ENCODE peak calls at places on chromosome 3, in seven cellular contexts. O, D, J, E, H, K and F are unnamed samples.
A peak's percentile ranks its signal among the peaks of the same experiment; 100 is the strongest.

GRCh38 chr3:28345690-28346089 is 2.8 kb upstream of the ZCWPW2 start:
- DNase-seq in O (no peak), K (no peak), E (no peak), J (no peak), H (no peak), D (no peak), F (no peak)

GRCh38 chr3:128335621-128336296 is 130.9 kb downstream of the DNAJB8 start:
- DNase-seq in E (peak; percentile 60), D (no peak), K (no peak), J (peak; percentile 62), O (no peak), H (peak; percentile 41), F (no peak)

GRCh38 chr3:132606085-132606484 is 9.0 kb downstream of the ACKR4 start:
- DNase-seq in H (no peak), D (no peak), E (no peak), O (no peak), K (no peak), J (no peak), F (no peak)

GRCh38 chr3:73018298-73018697 is 21.7 kb downstream of the PPP4R2 start:
- DNase-seq in E (no peak), O (no peak), D (no peak), H (no peak), K (no peak), J (no peak), F (no peak)

GRCh38 chr3:111859974-111860859 is 1.2 kb downstream of the PHLDB2 start:
- DNase-seq in O (peak; percentile 42), E (peak; percentile 85), H (peak; percentile 99), D (peak; percentile 87), J (peak; percentile 75), K (peak; percentile 82), F (peak; percentile 71)

GRCh38 chr3:7332696-7333095 is 471.8 kb downstream of the GRM7 start:
- DNase-seq in O (no peak), K (no peak), E (no peak), J (no peak), D (no peak), H (peak; percentile 38), F (no peak)

GRCh38 chr3:136250862-136251460 is 821 bp downstream of the PCCB start:
- DNase-seq in D (peak; percentile 87), K (no peak), H (peak; percentile 34), J (peak; percentile 65), E (peak; percentile 37), O (peak; percentile 15), F (peak; percentile 69)

GRCh38 chr3:186097663-186098451 is 11.0 kb downstream of the ETV5 start:
- DNase-seq in D (no peak), J (peak; percentile 77), E (no peak), O (no peak), K (peak; percentile 64), H (peak; percentile 94), F (peak; percentile 67)

GRCh38 chr3:87298111-87298718 is 21.8 kb upstream of the POU1F1 start:
- DNase-seq in E (no peak), J (no peak), D (no peak), H (peak; percentile 66), O (peak; percentile 2), K (peak; percentile 46), F (no peak)

GRCh38 chr3:138186803-138187295 is 252 bp upstream of the ARMC8 start:
- DNase-seq in J (peak; percentile 93), O (no peak), E (peak; percentile 84), K (no peak), H (peak; percentile 93), D (peak; percentile 97), F (peak; percentile 94)

GRCh38 chr3:135224963-135225362 is 429.9 kb downstream of the EPHB1 start:
- DNase-seq in D (no peak), H (no peak), K (no peak), O (no peak), J (no peak), E (no peak), F (no peak)

GRCh38 chr3:24810881-24811280 is 316.2 kb upstream of the THRB start:
- DNase-seq in H (no peak), K (no peak), O (no peak), E (no peak), J (peak; percentile 38), D (no peak), F (no peak)

GRCh38 chr3:102089904-102090492 is 240.7 kb downstream of the NFKBIZ start:
- DNase-seq in D (no peak), J (no peak), O (no peak), K (no peak), E (no peak), H (no peak), F (peak; percentile 38)

GRCh38 chr3:127011270-127011992 is 28.5 kb downstream of the PLXNA1 start:
- DNase-seq in E (no peak), K (no peak), D (no peak), J (no peak), H (no peak), O (no peak), F (no peak)

GRCh38 chr3:63069780-63070540 is 194.7 kb upstream of the CADPS start:
- DNase-seq in K (no peak), O (no peak), H (no peak), J (no peak), D (no peak), E (no peak), F (no peak)

GRCh38 chr3:147398841-147399534 is 7.4 kb downstream of the ZIC4 start:
- DNase-seq in D (no peak), E (no peak), O (no peak), K (peak; percentile 22), J (no peak), H (no peak), F (no peak)

GRCh38 chr3:141275973-141276372 is 44.3 kb downstream of the PXYLP1 start:
- DNase-seq in K (no peak), D (no peak), J (no peak), H (no peak), O (no peak), E (no peak), F (no peak)

DNA sequence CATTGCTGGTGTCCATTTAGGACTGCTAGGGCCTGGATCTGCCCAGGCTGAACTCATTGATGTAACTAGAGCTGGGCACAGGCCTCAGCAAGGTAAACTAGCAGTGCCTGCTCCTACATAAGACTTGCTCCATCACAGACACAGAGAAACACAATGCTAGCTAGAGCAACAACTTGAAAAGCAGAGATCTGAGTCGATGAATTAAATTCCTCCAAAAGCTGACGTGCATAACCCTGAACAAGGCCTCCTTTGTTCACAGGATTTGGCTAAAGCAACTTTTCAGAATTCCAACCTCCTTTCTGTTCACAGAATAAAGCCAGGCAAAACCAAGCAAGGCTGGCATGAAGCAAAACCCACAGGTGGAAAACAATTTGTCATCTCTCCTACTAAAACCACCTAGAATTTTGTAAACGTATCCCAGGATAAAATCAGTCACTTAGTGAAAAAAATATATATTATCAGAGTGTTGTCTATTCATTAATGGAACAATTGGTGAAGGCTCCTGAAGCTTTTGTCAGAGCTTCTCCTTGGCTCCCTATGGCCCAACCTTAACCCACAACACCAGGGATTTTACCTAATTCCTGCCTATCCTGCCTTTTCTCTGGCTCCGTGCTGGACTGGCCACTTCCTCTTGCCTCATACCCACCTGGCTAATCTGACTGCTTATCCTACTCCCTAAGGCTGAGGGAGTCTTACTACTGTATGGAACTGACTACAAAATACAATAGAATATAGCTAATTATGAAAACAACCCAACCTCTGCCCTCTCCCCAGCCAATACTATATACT is 39.9 kb downstream of the PLCH1 start:
- DNase-seq in O (no peak), E (peak; percentile 62), J (no peak), D (no peak), K (no peak), H (no peak), F (no peak)
- TF ChIP-seq POLR2AphosphoS5 in O (no peak), E (no peak), J (no peak), D (no peak), K (no peak), H (no peak), F (no peak)

GRCh38 chr3:99551520-99551919 is 86.9 kb upstream of the COL8A1 start:
- DNase-seq in D (no peak), H (no peak), J (no peak), K (no peak), E (no peak), O (no peak), F (no peak)

GRCh38 chr3:99549220-99549619 is 89.2 kb upstream of the COL8A1 start:
- DNase-seq in J (no peak), D (no peak), O (no peak), E (no peak), H (no peak), K (no peak), F (no peak)

GRCh38 chr3:99545941-99546580 is 92.3 kb upstream of the COL8A1 start:
- DNase-seq in E (no peak), H (no peak), K (no peak), D (no peak), O (no peak), J (no peak), F (no peak)

GRCh38 chr3:99548674-99549073 is 89.7 kb upstream of the COL8A1 start:
- DNase-seq in O (no peak), D (no peak), J (no peak), E (no peak), K (no peak), H (no peak), F (no peak)

DNA sequence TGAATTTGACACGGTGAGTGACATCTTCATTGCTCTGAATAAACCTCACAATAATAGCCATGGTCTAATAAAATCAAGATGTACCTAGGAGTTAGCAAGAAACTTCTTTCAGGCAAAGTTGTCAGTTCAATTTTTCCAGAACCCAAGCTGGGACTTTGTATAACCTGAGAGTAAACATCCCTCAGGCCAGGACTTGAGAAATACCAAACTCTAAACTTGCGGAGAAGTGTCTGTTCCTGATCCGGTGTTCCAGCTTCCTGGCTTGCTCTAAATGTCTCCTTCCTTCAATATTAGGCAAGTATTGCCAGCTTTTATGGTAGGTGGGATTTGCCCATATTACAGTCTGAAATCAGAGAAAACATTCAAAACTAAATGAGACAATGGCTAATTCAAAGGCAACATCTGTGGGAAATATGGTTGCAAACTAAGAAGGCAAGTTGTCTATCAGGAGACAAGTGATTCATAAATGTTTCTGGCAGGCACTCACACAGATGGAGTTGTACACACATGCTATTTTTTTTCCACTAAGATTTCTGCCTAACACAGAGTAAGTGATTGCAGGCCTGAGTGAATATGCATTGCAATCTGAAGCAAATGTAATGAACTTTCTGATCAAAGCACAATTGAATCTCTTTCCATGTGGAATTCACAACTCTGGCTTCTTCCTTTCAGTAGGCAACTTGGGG is 88.3 kb upstream of the COL8A1 start:
- DNase-seq in D (no peak), E (no peak), H (no peak), J (no peak), K (no peak), O (no peak), F (no peak)
- TF ChIP-seq POLR2AphosphoS5 in D (no peak), E (no peak), H (no peak), J (no peak), K (no peak), O (no peak), F (no peak)

DNA sequence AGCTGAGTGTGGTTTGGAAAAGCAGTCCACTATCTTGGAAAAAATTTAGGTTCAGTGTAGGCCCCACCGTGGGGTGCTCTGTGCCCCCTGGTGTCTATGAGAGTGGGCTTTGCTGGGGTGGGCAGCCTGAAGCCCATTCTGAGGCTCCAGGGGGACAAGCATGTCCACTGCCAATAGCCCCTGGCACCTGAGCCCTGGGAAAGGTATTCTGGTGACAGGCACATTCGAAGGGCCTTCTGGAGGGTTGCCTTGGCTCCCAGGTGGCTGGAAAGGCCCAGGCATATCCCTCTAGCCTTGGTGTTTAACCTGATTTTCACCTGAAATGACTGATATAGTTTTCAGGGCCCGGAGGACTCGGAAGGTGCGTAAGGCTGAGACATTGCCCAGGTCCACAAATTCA is 36.1 kb downstream of the SCN5A start:
- DNase-seq in D (peak; percentile 30), O (no peak), J (no peak), E (no peak), K (no peak), H (no peak), F (no peak)
- TF ChIP-seq POLR2AphosphoS5 in D (no peak), O (no peak), J (no peak), E (no peak), K (no peak), H (no peak), F (no peak)

GRCh38 chr3:139340784-139341183 is 3.0 kb upstream of the MRPS22 start:
- DNase-seq in H (no peak), D (no peak), E (no peak), J (no peak), O (no peak), K (no peak), F (no peak)
- TF ChIP-seq POLR2AphosphoS5 in H (no peak), D (no peak), E (no peak), J (no peak), O (no peak), K (no peak), F (no peak)